ENCODE peak calls at places on chromosome 14, in six cellular contexts. W, D, R, Q, X and K are unnamed samples.

GRCh38 chr14:24056800-24057184 is 5.0 kb downstream of the CARMIL3 start:
- DNase-seq in W (no peak), D (no peak), R (no peak), Q (no peak), X (no peak), K (no peak)

GRCh38 chr14:102279688-102280348 is 25.1 kb downstream of the MOK start:
- DNase-seq in W (no peak), D (no peak), R (no peak), Q (peak), X (no peak), K (peak)

GRCh38 chr14:99479903-99480855 is 480 bp downstream of the SETD3 start:
- DNase-seq in W (no peak), D (peak), R (peak), Q (peak), X (peak), K (peak)

GRCh38 chr14:51396222-51396815 is 156.3 kb downstream of the TMX1 start:
- DNase-seq in W (no peak), D (no peak), R (no peak), Q (peak), X (no peak), K (peak)

GRCh38 chr14:32104803-32105202 is 27.7 kb downstream of the ARHGAP5 start:
- DNase-seq in W (no peak), D (no peak), R (no peak), Q (no peak), X (no peak), K (no peak)

GRCh38 chr14:80764921-80765507 is 176.5 kb downstream of the CEP128 start:
- DNase-seq in W (no peak), D (no peak), R (no peak), Q (no peak), X (no peak), K (no peak)

GRCh38 chr14:92553456-92553855 is 39.9 kb downstream of the RIN3 start:
- DNase-seq in W (no peak), D (no peak), R (no peak), Q (peak), X (no peak), K (peak)

GRCh38 chr14:34465069-34465859 is 3.2 kb upstream of the SPTSSA start:
- DNase-seq in W (no peak), D (no peak), R (no peak), Q (peak), X (no peak), K (no peak)

GRCh38 chr14:77198576-77198975 is 17.0 kb downstream of the TMEM63C start:
- DNase-seq in W (no peak), D (no peak), R (no peak), Q (no peak), X (no peak), K (no peak)

GRCh38 chr14:49975286-49975685 is 82.4 kb downstream of the ARF6 start:
- DNase-seq in W (no peak), D (no peak), R (no peak), Q (peak), X (no peak), K (peak)

GRCh38 chr14:76113691-76114090 is 38.0 kb upstream of the GPATCH2L start:
- DNase-seq in W (no peak), D (no peak), R (no peak), Q (no peak), X (no peak), K (no peak)

GRCh38 chr14:77120771-77121743 is 20.5 kb downstream of the ZDHHC22 start:
- DNase-seq in W (peak), D (peak), R (no peak), Q (no peak), X (no peak), K (no peak)

GRCh38 chr14:70600382-70601157 is at the start of gene MED6:
- DNase-seq in W (peak), D (peak), R (peak), Q (peak), X (peak), K (peak)

GRCh38 chr14:22819191-22819988 is 4.2 kb upstream of the SLC7A7 start:
- DNase-seq in W (no peak), D (peak), R (no peak), Q (peak), X (peak), K (no peak)

GRCh38 chr14:101622251-101623076 is 61.2 kb downstream of the DIO3 start:
- DNase-seq in W (no peak), D (no peak), R (no peak), Q (no peak), X (no peak), K (no peak)

GRCh38 chr14:70398280-70398679 is 18.6 kb downstream of the SYNJ2BP start:
- DNase-seq in W (no peak), D (no peak), R (no peak), Q (no peak), X (no peak), K (no peak)

DNA sequence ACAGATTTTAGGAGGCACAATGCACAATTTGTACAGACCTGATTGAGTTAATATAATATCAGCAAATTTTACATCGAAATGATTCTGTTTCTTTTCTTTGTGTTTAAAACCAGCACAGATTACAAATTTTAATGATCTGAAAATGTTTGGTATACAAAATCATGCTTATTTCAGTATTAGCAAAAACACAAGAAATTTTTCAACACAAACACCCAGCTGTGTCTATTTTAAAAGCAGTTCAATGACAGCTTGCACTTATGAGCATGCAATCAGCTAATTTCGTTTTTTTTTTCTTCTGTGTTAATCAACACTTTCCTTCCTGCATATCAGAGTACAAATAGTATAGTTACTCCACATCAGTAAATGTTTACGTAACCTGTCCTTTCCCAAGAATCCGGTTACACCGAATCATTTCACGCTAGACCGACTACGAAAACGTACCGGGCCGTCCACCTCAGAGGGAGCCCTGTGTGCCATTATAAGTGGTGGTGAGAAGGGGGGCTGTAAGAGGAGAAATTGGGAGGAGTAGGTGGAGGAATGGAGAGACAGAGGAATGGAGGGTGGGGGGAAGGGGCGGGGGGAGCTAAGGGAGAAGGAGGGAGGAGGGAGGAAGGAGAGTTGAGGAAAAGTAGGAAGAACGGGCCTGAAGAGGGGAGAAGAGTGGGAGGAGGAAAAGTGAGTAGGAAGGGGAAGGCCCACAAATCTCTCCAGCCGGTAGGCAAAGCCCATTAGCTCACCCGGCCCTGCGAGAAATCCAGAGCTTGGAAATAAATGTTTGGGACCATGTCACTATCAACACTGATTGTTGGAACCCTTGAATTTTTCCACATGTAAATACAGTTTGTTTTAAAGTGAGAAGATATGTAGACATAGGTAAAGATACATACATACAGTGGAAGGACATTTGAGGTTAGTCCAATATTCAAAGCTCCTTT is 2.4 kb upstream of the FOXG1 start:
- DNase-seq in W (no peak), D (no peak), R (no peak), Q (no peak), X (no peak), K (no peak)
- H3K4me3 ChIP-seq in W (no peak), D (no peak), R (no peak), Q (no peak), X (no peak), K (no peak)

GRCh38 chr14:105901226-105901625 is 374.8 kb downstream of the TMEM121 start:
- DNase-seq in W (no peak), D (no peak), R (no peak), Q (no peak), X (no peak), K (no peak)

GRCh38 chr14:105900398-105901160 is 374.2 kb downstream of the TMEM121 start:
- DNase-seq in W (no peak), D (no peak), R (no peak), Q (no peak), X (no peak), K (no peak)

GRCh38 chr14:105903971-105904370 is 377.6 kb downstream of the TMEM121 start:
- DNase-seq in W (no peak), D (no peak), R (no peak), Q (no peak), X (no peak), K (no peak)

GRCh38 chr14:105904379-105904778 is 378.0 kb downstream of the TMEM121 start:
- DNase-seq in W (no peak), D (no peak), R (no peak), Q (no peak), X (no peak), K (no peak)

DNA sequence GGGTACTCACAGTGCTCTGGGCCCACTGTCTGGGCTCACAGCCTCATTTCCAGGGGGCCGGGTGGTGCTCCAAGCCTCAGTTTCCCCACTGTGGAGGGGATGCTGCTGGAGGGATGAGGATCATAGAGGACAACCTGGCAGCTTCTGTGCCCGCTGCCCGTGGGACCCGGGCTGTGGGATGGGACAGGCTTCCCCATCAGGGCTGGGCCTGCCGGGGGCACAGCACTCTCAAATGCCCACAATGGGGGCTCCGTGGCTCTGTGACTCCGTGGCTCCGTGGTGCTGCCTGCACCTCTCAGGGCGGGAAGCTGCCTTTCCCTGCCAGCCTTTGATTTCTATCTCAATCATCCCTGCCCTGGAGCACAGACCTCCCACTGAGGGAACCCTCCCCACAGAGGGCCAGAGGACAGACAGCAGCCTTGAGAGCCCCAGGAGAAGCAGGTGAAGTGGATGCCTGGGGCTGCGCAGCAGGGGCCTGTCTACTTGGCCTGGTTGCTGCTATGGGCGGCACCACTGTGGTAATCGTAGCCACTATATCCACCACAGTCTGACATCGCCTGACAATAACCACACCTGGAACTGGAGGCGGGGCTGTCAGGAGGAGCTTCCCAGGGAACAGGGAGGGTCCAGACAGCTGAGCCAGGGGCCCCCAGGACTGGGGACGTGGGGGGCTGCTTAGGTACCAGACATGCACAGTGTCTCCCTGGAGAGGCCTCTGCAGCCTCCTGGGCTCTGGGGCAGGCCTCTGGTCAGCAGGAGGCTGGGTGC is 375.9 kb downstream of the TMEM121 start:
- DNase-seq in W (no peak), D (no peak), R (no peak), Q (no peak), X (no peak), K (no peak)
- TF ChIP-seq CTCF in W (no peak), D (no peak), R (no peak), Q (no peak), X (no peak), K (no peak)

GRCh38 chr14:90760055-90760444 is 56.2 kb downstream of the TTC7B start:
- DNase-seq in W (no peak), D (no peak), R (no peak), Q (no peak), X (no peak), K (no peak)

GRCh38 chr14:90760591-90761316 is 55.5 kb downstream of the TTC7B start:
- DNase-seq in W (no peak), D (peak), R (no peak), Q (peak), X (no peak), K (no peak)

GRCh38 chr14:90758028-90758889 is 58.0 kb downstream of the TTC7B start:
- DNase-seq in W (peak), D (peak), R (peak), Q (peak), X (peak), K (peak)

GRCh38 chr14:90758959-90759358 is 57.3 kb downstream of the TTC7B start:
- DNase-seq in W (no peak), D (peak), R (peak), Q (peak), X (peak), K (no peak)

GRCh38 chr14:90759370-90760054 is 56.7 kb downstream of the TTC7B start:
- DNase-seq in W (no peak), D (peak), R (no peak), Q (no peak), X (no peak), K (no peak)
- H3K4me3 ChIP-seq in W (peak), D (peak), R (peak), Q (no peak), X (peak), K (no peak)

DNA sequence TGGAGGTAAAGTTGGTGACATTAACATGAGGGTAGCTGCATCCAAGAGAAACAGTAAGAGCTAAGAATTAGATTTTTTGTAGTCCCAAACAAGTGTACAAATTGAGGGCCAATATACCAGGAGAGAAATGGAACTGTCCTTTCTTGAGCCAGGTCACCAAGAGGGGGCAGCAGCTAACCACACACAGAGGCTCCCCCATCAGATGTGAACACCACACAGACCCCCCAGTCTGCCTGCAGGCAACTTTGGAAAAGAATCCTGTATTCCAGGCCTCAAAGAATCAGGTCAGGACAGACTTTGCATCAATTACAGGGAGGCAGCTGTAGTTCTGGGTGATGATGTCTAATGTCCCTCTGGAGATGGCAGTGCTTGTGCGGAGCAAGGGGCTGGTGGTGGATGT is 77.9 kb downstream of the SPTB start:
- DNase-seq in W (no peak), D (no peak), R (no peak), Q (peak), X (no peak), K (no peak)
- TF ChIP-seq CTCF in W (peak), D (peak), R (peak), Q (peak), X (peak), K (peak)

GRCh38 chr14:61706096-61706690 is 10.9 kb downstream of the HIF1A start:
- DNase-seq in W (no peak), D (no peak), R (no peak), Q (peak), X (no peak), K (no peak)

GRCh38 chr14:61704554-61704953 is 9.2 kb downstream of the HIF1A start:
- DNase-seq in W (no peak), D (no peak), R (no peak), Q (peak), X (no peak), K (no peak)

GRCh38 chr14:61705017-61705416 is 9.7 kb downstream of the HIF1A start:
- DNase-seq in W (no peak), D (no peak), R (no peak), Q (no peak), X (no peak), K (no peak)

GRCh38 chr14:61701946-61702345 is 6.6 kb downstream of the HIF1A start:
- DNase-seq in W (no peak), D (no peak), R (no peak), Q (peak), X (no peak), K (no peak)

DNA sequence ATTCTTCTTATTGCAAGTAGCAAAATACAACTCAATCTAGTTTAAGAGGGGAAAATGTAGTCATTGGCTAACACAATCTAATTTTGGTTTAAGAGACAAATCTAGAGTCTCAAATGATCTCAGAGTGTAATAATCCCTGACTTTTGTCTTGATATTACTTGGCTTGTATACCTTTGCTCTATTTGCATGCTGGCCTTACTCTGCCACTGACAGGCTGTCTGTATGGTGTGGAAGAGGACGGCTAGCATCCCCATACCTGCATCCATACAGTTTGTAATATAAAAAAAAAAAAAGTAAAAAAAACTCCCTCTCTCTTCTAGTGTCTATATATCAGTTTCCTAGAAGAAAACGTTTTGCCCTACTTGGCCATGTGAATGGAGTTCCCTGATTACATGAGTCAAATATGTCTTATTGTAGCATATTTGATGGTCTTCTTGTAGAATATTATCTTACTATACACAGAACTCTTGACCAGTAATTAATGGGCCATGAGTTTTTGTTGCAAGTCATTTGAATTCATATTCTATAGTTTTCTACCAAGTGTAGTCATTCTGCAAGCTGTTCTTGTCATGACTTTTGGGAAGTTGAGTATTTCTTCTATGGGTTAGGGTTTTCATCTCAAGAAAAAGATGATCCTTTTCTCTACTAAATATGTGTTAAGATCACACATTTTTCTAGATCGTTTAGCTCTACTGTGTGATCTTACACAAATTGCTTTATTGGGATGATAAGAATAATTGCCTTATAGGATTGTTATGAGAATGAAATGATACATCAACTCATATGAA is 8.2 kb downstream of the HIF1A start:
- DNase-seq in W (no peak), D (no peak), R (no peak), Q (peak), X (no peak), K (no peak)
- H3K4me3 ChIP-seq in W (peak), D (no peak), R (no peak), Q (peak), X (no peak), K (no peak)

DNA sequence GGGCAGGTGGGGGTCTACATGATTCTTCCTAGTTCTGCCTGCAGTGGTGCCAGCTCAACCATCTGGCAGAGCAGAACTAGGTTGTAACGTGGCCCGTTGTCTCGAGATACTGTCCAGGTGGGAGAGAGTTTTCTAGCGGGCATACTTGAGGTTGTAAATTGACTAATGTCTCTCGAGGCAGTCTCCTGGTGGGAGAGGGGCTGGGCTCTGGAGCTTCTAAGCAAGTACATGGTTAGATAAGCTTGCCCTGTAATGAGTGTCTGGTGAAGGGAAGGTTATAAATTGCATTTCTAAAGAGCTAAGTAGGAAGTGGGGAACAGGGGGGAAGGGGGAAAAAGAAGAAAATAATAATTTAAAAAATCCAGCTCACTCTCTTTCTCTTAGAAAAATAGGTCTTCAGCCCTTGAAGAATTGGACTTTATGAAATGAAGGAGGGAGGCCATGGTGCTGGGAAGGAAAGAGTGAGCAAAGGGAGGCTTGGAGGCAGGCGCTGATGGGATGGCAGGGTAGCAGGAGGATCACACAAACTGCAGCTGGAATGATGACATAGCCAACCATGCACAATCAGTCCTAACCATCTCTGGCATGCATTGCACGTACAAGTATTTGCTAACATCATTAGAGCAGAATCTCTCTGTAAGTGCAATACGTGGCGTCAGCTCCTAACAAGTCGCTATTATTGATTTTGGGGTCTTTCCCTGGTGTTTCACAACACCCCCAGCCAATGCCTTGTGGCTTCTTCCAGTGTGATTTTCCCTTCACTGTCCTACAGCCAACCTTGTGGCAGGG is 18.3 kb downstream of the BDKRB1 start:
- DNase-seq in W (no peak), D (no peak), R (no peak), Q (peak), X (no peak), K (peak)
- TF ChIP-seq CTCF in W (no peak), D (no peak), R (no peak), Q (no peak), X (no peak), K (no peak)

GRCh38 chr14:54901380-54902142 is 1.1 kb downstream of the GCH1 start:
- DNase-seq in W (no peak), D (peak), R (no peak), Q (peak), X (no peak), K (no peak)

GRCh38 chr14:54902521-54903420 is at the start of gene GCH1:
- DNase-seq in W (no peak), D (peak), R (peak), Q (peak), X (peak), K (no peak)

GRCh38 chr14:54906075-54906474 is 3.4 kb upstream of the GCH1 start:
- DNase-seq in W (no peak), D (no peak), R (no peak), Q (no peak), X (no peak), K (no peak)

DNA sequence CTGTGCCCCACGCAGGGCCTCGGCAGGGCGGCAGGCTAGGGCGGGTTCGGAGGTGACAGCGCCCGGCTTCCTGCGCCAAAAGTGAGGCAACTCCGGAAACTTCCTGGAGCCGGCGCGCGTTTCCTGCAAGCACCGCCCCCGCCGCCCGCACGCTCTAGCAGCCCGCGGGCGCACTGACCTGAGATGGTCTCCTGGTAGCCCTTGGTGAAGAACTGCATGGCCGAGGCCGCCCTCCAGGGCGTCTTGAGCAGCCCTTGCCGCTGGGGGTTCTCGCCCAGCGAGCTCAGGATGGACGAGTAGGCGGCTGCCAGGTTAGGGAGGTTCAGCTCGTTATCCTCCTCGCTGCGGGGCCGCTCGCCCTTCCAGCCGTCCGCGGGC is 494 bp downstream of the GCH1 start:
- DNase-seq in W (no peak), D (peak), R (peak), Q (peak), X (peak), K (no peak)
- H3K4me3 ChIP-seq in W (peak), D (peak), R (peak), Q (peak), X (peak), K (peak)